ENCODE peak calls at places on chromosome 7, in five cellular contexts. One of them, this sample, is unnamed.

GRCh38 chr7:51175316-51175991 is 141.2 kb downstream of the COBL start:
- DNase-seq in upper lobe of right lung: no peak
- DNase-seq in spleen: no peak
- DNase-seq in neural crest cell: no peak
- DNase-seq in breast epithelium: no peak
- DNase-seq in this sample: no peak

GRCh38 chr7:50431316-50431715 is 18.8 kb downstream of the FIGNL1 start:
- DNase-seq in neural crest cell: no peak
- DNase-seq in upper lobe of right lung: no peak
- DNase-seq in breast epithelium: no peak
- DNase-seq in spleen: no peak
- DNase-seq in this sample: no peak

GRCh38 chr7:66504131-66504530 is 124.5 kb upstream of the KCTD7 start:
- DNase-seq in breast epithelium: no peak
- DNase-seq in spleen: peak; percentile 51
- DNase-seq in upper lobe of right lung: no peak
- DNase-seq in neural crest cell: no peak
- DNase-seq in this sample: no peak

GRCh38 chr7:7536396-7537019 is 835 bp upstream of the COL28A1 start:
- DNase-seq in upper lobe of right lung: no peak
- DNase-seq in spleen: no peak
- DNase-seq in neural crest cell: no peak
- DNase-seq in breast epithelium: no peak
- DNase-seq in this sample: no peak

GRCh38 chr7:95427914-95428516 is 6.8 kb downstream of the PON2 start:
- DNase-seq in upper lobe of right lung: no peak
- DNase-seq in breast epithelium: no peak
- DNase-seq in spleen: no peak
- DNase-seq in neural crest cell: no peak
- DNase-seq in this sample: no peak

GRCh38 chr7:22787936-22788335 is 34.7 kb downstream of the TOMM7 start:
- DNase-seq in upper lobe of right lung: no peak
- DNase-seq in spleen: no peak
- DNase-seq in breast epithelium: no peak
- DNase-seq in neural crest cell: no peak
- DNase-seq in this sample: no peak

GRCh38 chr7:90995996-90996395 is 268.2 kb upstream of the FZD1 start:
- DNase-seq in neural crest cell: no peak
- DNase-seq in breast epithelium: no peak
- DNase-seq in spleen: no peak
- DNase-seq in upper lobe of right lung: no peak
- DNase-seq in this sample: no peak

GRCh38 chr7:155289949-155290501 is 7.7 kb upstream of the INSIG1 start:
- DNase-seq in upper lobe of right lung: no peak
- DNase-seq in neural crest cell: no peak
- DNase-seq in breast epithelium: no peak
- DNase-seq in spleen: no peak
- DNase-seq in this sample: no peak

GRCh38 chr7:128311-129080 is 63.9 kb upstream of the FAM20C start:
- DNase-seq in neural crest cell: no peak
- DNase-seq in breast epithelium: no peak
- DNase-seq in upper lobe of right lung: no peak
- DNase-seq in spleen: no peak
- DNase-seq in this sample: no peak

GRCh38 chr7:69585169-69585568 is 13.1 kb upstream of the AUTS2 start:
- DNase-seq in breast epithelium: no peak
- DNase-seq in upper lobe of right lung: no peak
- DNase-seq in neural crest cell: no peak
- DNase-seq in spleen: no peak
- DNase-seq in this sample: no peak

DNA sequence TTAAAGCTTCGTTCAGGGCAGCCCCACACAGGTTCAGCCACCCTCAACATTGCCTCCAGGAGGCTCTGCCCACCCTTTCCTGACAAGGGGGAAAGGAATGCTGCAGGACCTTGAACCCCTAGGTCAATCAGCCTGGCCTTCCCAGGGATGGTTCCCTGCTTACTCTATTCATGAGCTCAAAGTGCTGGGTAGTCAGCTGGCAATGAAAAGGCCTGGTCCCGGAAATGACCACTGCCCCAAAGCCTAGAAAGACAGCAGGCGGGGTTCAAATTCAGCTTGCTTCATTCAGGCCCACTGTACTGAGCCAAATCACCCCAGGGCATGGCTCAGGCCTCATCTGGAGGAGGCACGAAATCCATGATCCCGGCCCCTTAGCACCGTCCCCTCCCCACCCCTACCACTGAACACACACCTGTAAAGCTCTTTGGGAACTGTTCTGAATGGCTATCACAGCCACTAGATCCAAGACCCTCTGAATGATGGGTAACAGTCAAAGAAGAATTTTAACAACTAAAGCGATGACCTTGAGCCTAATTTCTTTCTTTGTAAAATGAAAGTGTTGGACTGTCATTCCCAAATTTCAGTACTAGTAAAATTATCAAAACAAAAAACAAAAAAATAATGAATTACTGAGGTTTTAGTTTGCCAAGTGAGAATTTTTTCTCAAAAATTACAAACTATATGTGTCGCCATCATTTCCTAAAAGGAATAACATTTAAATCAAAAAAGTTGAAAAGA is 1.0 kb downstream of the URGCP start:
- DNase-seq in neural crest cell: no peak
- DNase-seq in upper lobe of right lung: no peak
- DNase-seq in breast epithelium: peak; percentile 19
- DNase-seq in spleen: no peak
- DNase-seq in this sample: no peak
- TF ChIP-seq CTCF in neural crest cell: no peak
- TF ChIP-seq CTCF in upper lobe of right lung: no peak
- TF ChIP-seq CTCF in breast epithelium: no peak
- TF ChIP-seq CTCF in spleen: no peak
- TF ChIP-seq CTCF in this sample: no peak

GRCh38 chr7:78090616-78091015 is 292.0 kb downstream of the PHTF2 start:
- DNase-seq in upper lobe of right lung: no peak
- DNase-seq in spleen: no peak
- DNase-seq in neural crest cell: no peak
- DNase-seq in breast epithelium: no peak
- DNase-seq in this sample: no peak
- TF ChIP-seq CTCF in upper lobe of right lung: no peak
- TF ChIP-seq CTCF in spleen: no peak
- TF ChIP-seq CTCF in neural crest cell: no peak
- TF ChIP-seq CTCF in breast epithelium: no peak
- TF ChIP-seq CTCF in this sample: no peak

GRCh38 chr7:37920305-37920618 is 178 bp upstream of the EPDR1 start:
- DNase-seq in neural crest cell: no peak
- DNase-seq in breast epithelium: no peak
- DNase-seq in spleen: no peak
- DNase-seq in upper lobe of right lung: no peak
- DNase-seq in this sample: no peak

GRCh38 chr7:37920619-37921339 is at the start of gene EPDR1:
- DNase-seq in breast epithelium: peak; percentile 23
- DNase-seq in spleen: peak; percentile 80
- DNase-seq in upper lobe of right lung: peak; percentile 86
- DNase-seq in neural crest cell: peak; percentile 36
- DNase-seq in this sample: peak; percentile 28

GRCh38 chr7:37916017-37916672 is 472 bp downstream of the SFRP4 start:
- DNase-seq in spleen: no peak
- DNase-seq in breast epithelium: no peak
- DNase-seq in upper lobe of right lung: peak; percentile 66
- DNase-seq in neural crest cell: no peak
- DNase-seq in this sample: no peak

GRCh38 chr7:37916673-37917660 is at the start of gene SFRP4:
- DNase-seq in neural crest cell: peak; percentile 36
- DNase-seq in breast epithelium: no peak
- DNase-seq in spleen: peak; percentile 78
- DNase-seq in upper lobe of right lung: peak; percentile 82
- DNase-seq in this sample: no peak

DNA sequence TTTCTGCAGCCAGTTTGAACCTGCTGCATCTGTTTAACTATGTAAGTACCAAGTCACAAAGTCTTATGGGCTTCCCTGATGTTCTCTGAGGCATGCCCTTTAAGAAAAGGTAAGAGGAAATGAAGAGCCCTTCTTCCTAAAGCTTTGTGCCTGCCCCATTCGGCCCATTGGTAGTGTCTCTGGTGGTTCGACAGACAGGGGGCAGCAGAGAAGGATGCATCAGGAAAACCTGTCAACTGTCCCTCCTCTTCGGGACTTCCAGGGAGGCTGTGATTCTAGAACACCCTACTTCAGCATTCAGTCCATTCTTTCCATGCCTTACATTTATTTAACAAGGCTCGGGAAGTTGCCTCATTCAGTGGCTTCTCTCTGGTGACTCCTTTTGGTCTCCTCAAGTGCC is 1.9 kb upstream of the SFRP4 start:
- DNase-seq in breast epithelium: no peak
- DNase-seq in spleen: no peak
- DNase-seq in neural crest cell: no peak
- DNase-seq in upper lobe of right lung: no peak
- DNase-seq in this sample: no peak
- TF ChIP-seq CTCF in breast epithelium: no peak
- TF ChIP-seq CTCF in spleen: no peak
- TF ChIP-seq CTCF in neural crest cell: no peak
- TF ChIP-seq CTCF in upper lobe of right lung: no peak
- TF ChIP-seq CTCF in this sample: no peak

GRCh38 chr7:135704074-135704473 is 23.9 kb downstream of the SLC13A4 start:
- DNase-seq in upper lobe of right lung: no peak
- DNase-seq in breast epithelium: no peak
- DNase-seq in neural crest cell: no peak
- DNase-seq in spleen: no peak
- DNase-seq in this sample: no peak
- TF ChIP-seq CTCF in upper lobe of right lung: no peak
- TF ChIP-seq CTCF in breast epithelium: no peak
- TF ChIP-seq CTCF in neural crest cell: no peak
- TF ChIP-seq CTCF in spleen: no peak
- TF ChIP-seq CTCF in this sample: no peak

DNA sequence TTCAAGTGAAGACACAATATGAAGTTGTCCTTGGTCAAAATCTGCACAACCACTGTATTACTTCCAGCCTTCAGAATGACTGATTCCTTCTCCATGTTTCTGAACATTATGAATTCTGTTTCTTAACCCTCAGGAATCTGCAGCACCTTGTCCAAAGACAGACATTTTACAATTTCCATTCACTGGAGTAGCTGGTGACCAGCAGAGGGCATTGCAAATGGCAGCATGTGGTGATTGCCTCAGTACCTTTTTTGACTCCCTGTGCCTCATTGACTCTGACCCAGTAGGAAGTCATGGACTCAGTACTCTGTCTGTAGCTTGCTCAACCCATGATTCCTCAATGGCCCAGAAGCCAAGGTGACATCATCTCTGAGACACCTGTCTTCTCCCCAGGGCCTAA is 879 bp upstream of the VPS41 start:
- DNase-seq in upper lobe of right lung: no peak
- DNase-seq in neural crest cell: no peak
- DNase-seq in breast epithelium: no peak
- DNase-seq in spleen: no peak
- DNase-seq in this sample: no peak
- TF ChIP-seq CTCF in upper lobe of right lung: no peak
- TF ChIP-seq CTCF in neural crest cell: no peak
- TF ChIP-seq CTCF in breast epithelium: no peak
- TF ChIP-seq CTCF in spleen: no peak
- TF ChIP-seq CTCF in this sample: no peak

GRCh38 chr7:151570366-151570915 is 50.7 kb upstream of the RHEB start:
- DNase-seq in neural crest cell: no peak
- DNase-seq in spleen: no peak
- DNase-seq in breast epithelium: no peak
- DNase-seq in upper lobe of right lung: no peak
- DNase-seq in this sample: no peak
- TF ChIP-seq CTCF in neural crest cell: peak; percentile 63
- TF ChIP-seq CTCF in spleen: no peak
- TF ChIP-seq CTCF in breast epithelium: no peak
- TF ChIP-seq CTCF in upper lobe of right lung: peak; percentile 36
- TF ChIP-seq CTCF in this sample: no peak

DNA sequence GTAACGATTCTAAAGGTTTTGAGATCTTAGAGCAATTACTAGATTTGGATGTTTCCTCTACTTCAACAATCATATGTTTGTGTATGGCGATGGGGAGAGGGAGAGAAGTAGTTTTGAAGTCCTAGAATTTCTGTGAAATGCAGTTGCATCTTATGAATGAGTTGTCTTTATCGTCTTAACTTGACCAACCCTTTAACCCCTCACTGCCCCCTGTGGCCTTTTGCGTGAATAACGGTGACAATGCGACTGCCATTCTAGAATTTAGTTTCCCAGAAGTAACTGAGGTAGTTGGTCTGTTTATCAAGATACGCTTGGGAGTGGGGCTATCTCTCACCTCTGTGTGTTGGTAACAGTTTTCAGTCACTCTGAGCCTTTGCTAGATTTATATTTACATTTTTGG is 204.6 kb downstream of the HDAC9 start:
- DNase-seq in upper lobe of right lung: no peak
- DNase-seq in spleen: no peak
- DNase-seq in neural crest cell: no peak
- DNase-seq in breast epithelium: no peak
- DNase-seq in this sample: no peak
- TF ChIP-seq CTCF in upper lobe of right lung: no peak
- TF ChIP-seq CTCF in spleen: no peak
- TF ChIP-seq CTCF in neural crest cell: peak; percentile 30
- TF ChIP-seq CTCF in breast epithelium: no peak
- TF ChIP-seq CTCF in this sample: no peak

GRCh38 chr7:26399309-26399610 is 107.6 kb downstream of the SNX10 start:
- DNase-seq in neural crest cell: peak; percentile 24
- DNase-seq in breast epithelium: no peak
- DNase-seq in spleen: peak; percentile 82
- DNase-seq in upper lobe of right lung: no peak
- DNase-seq in this sample: peak; percentile 19
- TF ChIP-seq CTCF in neural crest cell: peak; percentile 40
- TF ChIP-seq CTCF in breast epithelium: peak; percentile 6
- TF ChIP-seq CTCF in spleen: peak; percentile 40
- TF ChIP-seq CTCF in upper lobe of right lung: peak; percentile 49
- TF ChIP-seq CTCF in this sample: no peak

This sample was measured in lower leg skin.